ENCODE peak calls at places on chromosomes 2 and 18, in nine cellular contexts. G, M, Z, O, I, W, U, V and N are unnamed samples.

GRCh38 chr2:224160917-224161316 is 121.8 kb upstream of the SERPINE2 start:
- DNase-seq in G (no peak), M (peak; percentile 41), Z (no peak), O (no peak), I (no peak), W (no peak), U (no peak), V (no peak), N (no peak)

GRCh38 chr2:240142256-240142775 is 1.9 kb upstream of the OTOS start:
- DNase-seq in G (no peak), M (no peak), Z (no peak), O (no peak), I (no peak), W (no peak), U (no peak), V (no peak), N (no peak)

GRCh38 chr18:12597775-12598174 is 60.1 kb downstream of the SPIRE1 start:
- DNase-seq in G (no peak), M (peak; percentile 80), Z (no peak), O (peak; percentile 72), I (peak; percentile 85), W (no peak), U (no peak), V (no peak), N (no peak)

GRCh38 chr2:199136681-199137080 is 321.1 kb downstream of the SATB2 start:
- DNase-seq in G (no peak), M (peak; percentile 52), Z (no peak), O (peak; percentile 67), I (peak; percentile 18), W (no peak), U (no peak), V (no peak), N (no peak)

GRCh38 chr2:159045545-159046454 is 77.4 kb downstream of the TANC1 start:
- DNase-seq in G (no peak), M (peak; percentile 24), Z (no peak), O (no peak), I (no peak), W (no peak), U (no peak), V (no peak), N (no peak)

GRCh38 chr2:124559236-124559635 is 534.1 kb downstream of the CNTNAP5 start:
- DNase-seq in G (no peak), M (no peak), Z (no peak), O (no peak), I (no peak), W (no peak), U (no peak), V (no peak), N (no peak)

GRCh38 chr2:191155608-191156071 is 4.8 kb upstream of the STAT4 start:
- DNase-seq in G (no peak), M (peak; percentile 59), Z (no peak), O (no peak), I (no peak), W (no peak), U (no peak), V (peak; percentile 57), N (peak; percentile 5)

GRCh38 chr2:239198221-239198620 is 202.6 kb downstream of the HDAC4 start:
- DNase-seq in G (no peak), M (no peak), Z (no peak), O (no peak), I (no peak), W (no peak), U (no peak), V (no peak), N (no peak)

GRCh38 chr2:189933911-189934399 is 128.6 kb downstream of the MSTN start:
- DNase-seq in G (no peak), M (peak; percentile 61), Z (no peak), O (peak; percentile 76), I (peak; percentile 47), W (no peak), U (no peak), V (no peak), N (no peak)